ENCODE peak calls at places on chromosome 10, in seven cellular contexts. A is activated CD8-positive, alpha-beta memory T cell treated with anti-CD3 and anti-CD28 coated beads for 24 hours; F is BE2C; T is nucleus accumbens; U is EL; H is GM13976; I is heart left ventricle. N is an unnamed sample.

GRCh38 chr10:91700788-91701444 is 68.0 kb upstream of the PPP1R3C start:
- DNase-seq in A (no peak), F (no peak), T (no peak), U (peak), H (no peak), I (no peak), N (no peak)

GRCh38 chr10:21300546-21300945 is 224.9 kb downstream of the SKIDA1 start:
- DNase-seq in A (no peak), F (no peak), T (no peak), U (no peak), H (no peak), I (no peak), N (peak)

GRCh38 chr10:33537066-33537465 is 202.6 kb upstream of the NRP1 start:
- DNase-seq in A (no peak), F (no peak), T (no peak), U (peak), H (no peak), I (no peak), N (no peak)

GRCh38 chr10:68897336-68897741 is 3.8 kb upstream of the DDX50 start:
- DNase-seq in A (no peak), F (peak), T (peak), U (peak), H (peak), I (peak), N (peak)

GRCh38 chr10:80498833-80499671 is 38.6 kb upstream of the SH2D4B start:
- DNase-seq in A (peak), F (peak), T (peak), U (peak), H (no peak), I (peak), N (peak)

GRCh38 chr10:67837519-67838314 is at the start of gene DNAJC12:
- DNase-seq in A (no peak), F (peak), T (no peak), U (peak), H (peak), I (no peak), N (peak)

GRCh38 chr10:4242561-4243035 is 457.6 kb upstream of the KLF6 start:
- DNase-seq in A (no peak), F (no peak), T (no peak), U (peak), H (no peak), I (peak), N (no peak)

GRCh38 chr10:72108811-72109618 is 20.7 kb upstream of the SPOCK2 start:
- DNase-seq in A (no peak), F (no peak), T (no peak), U (no peak), H (no peak), I (no peak), N (no peak)

GRCh38 chr10:69226919-69227450 is 6.9 kb downstream of the HKDC1 start:
- DNase-seq in A (no peak), F (no peak), T (no peak), U (no peak), H (no peak), I (no peak), N (no peak)

GRCh38 chr10:104521901-104522827 is 118.9 kb upstream of the SORCS3 start:
- DNase-seq in A (no peak), F (no peak), T (peak), U (peak), H (no peak), I (peak), N (no peak)

GRCh38 chr10:86775056-86775858 is 18.8 kb downstream of the BMPR1A start:
- DNase-seq in A (no peak), F (peak), T (no peak), U (peak), H (peak), I (no peak), N (no peak)

GRCh38 chr10:68121862-68122261 is 12.6 kb downstream of the MYPN start:
- DNase-seq in A (no peak), F (no peak), T (no peak), U (no peak), H (no peak), I (no peak), N (no peak)

GRCh38 chr10:131936756-131937155 is 35.9 kb downstream of the PPP2R2D start:
- DNase-seq in A (no peak), F (no peak), T (no peak), U (no peak), H (no peak), I (no peak), N (no peak)

GRCh38 chr10:61000769-61001730 is 57.1 kb upstream of the RHOBTB1 start:
- DNase-seq in A (no peak), F (peak), T (peak), U (peak), H (peak), I (no peak), N (no peak)

GRCh38 chr10:106387063-106387462 is 777.4 kb downstream of the SORCS1 start:
- DNase-seq in A (no peak), F (no peak), T (no peak), U (peak), H (no peak), I (no peak), N (no peak)

GRCh38 chr10:124088944-124089343 is 4.5 kb downstream of the CHST15 start:
- DNase-seq in A (no peak), F (no peak), T (no peak), U (no peak), H (no peak), I (no peak), N (no peak)

GRCh38 chr10:130218181-130218641 is 82.0 kb downstream of the GLRX3 start:
- DNase-seq in A (no peak), F (no peak), T (no peak), U (no peak), H (no peak), I (no peak), N (peak)

GRCh38 chr10:63611078-63611477 is 89.9 kb downstream of the REEP3 start:
- DNase-seq in A (no peak), F (no peak), T (no peak), U (peak), H (no peak), I (no peak), N (no peak)

GRCh38 chr10:99346247-99346646 is 17.1 kb downstream of the CNNM1 start:
- DNase-seq in A (no peak), F (no peak), T (no peak), U (peak), H (no peak), I (no peak), N (no peak)

GRCh38 chr10:122515588-122516231 is 44.8 kb upstream of the DMBT1 start:
- DNase-seq in A (peak), F (no peak), T (no peak), U (no peak), H (peak), I (no peak), N (peak)

GRCh38 chr10:110701618-110701971 is 57.5 kb downstream of the RBM20 start:
- DNase-seq in A (no peak), F (peak), T (no peak), U (no peak), H (no peak), I (no peak), N (no peak)

GRCh38 chr10:76086571-76087260 is 655.3 kb downstream of the LRMDA start:
- DNase-seq in A (no peak), F (peak), T (no peak), U (peak), H (peak), I (no peak), N (peak)

GRCh38 chr10:126315471-126316177 is 72.7 kb downstream of the ADAM12 start:
- DNase-seq in A (no peak), F (no peak), T (no peak), U (peak), H (no peak), I (no peak), N (no peak)

GRCh38 chr10:58140706-58141347 is 126.9 kb downstream of the IPMK start:
- DNase-seq in A (no peak), F (no peak), T (no peak), U (no peak), H (no peak), I (no peak), N (no peak)

GRCh38 chr10:86252573-86252972 is 114.0 kb downstream of the GRID1 start:
- DNase-seq in A (no peak), F (peak), T (no peak), U (no peak), H (no peak), I (no peak), N (no peak)

GRCh38 chr10:102645388-102645740 is 1.1 kb downstream of the TRIM8 start:
- DNase-seq in A (no peak), F (no peak), T (peak), U (peak), H (no peak), I (peak), N (peak)

GRCh38 chr10:9009505-9009904 is 955.0 kb downstream of the GATA3 start:
- DNase-seq in A (no peak), F (no peak), T (no peak), U (peak), H (no peak), I (no peak), N (no peak)

GRCh38 chr10:48517911-48518321 is 87.0 kb downstream of the ARHGAP22 start:
- DNase-seq in A (peak), F (no peak), T (no peak), U (no peak), H (no peak), I (no peak), N (peak)

GRCh38 chr10:42998481-42999384 is 78.1 kb upstream of the RET start:
- DNase-seq in A (peak), F (no peak), T (no peak), U (no peak), H (peak), I (peak), N (no peak)

GRCh38 chr10:48800283-48800675 is 115.6 kb downstream of the WDFY4 start:
- DNase-seq in A (peak), F (no peak), T (no peak), U (peak), H (peak), I (no peak), N (peak)

GRCh38 chr10:49167629-49168540 is 20.3 kb downstream of the TMEM273 start:
- DNase-seq in A (peak), F (no peak), T (no peak), U (no peak), H (no peak), I (no peak), N (no peak)